ENCODE peak calls at places on chromosomes 13 and 19, in seven cellular contexts. One of them, this sample, is unnamed. For H3K4me1 and H3K9me3, the result is how much of the 10 kb centered on the place peaks cover.

GRCh38 chr13:98050041-98050466 is 92.8 kb upstream of the FARP1 start:
- DNase-seq in left ventricle myocardium inferior: no peak
- DNase-seq in tibial nerve: no peak
- DNase-seq in adipocyte: peak
- DNase-seq in A549: no peak
- DNase-seq in CD8-positive, alpha-beta T cell: no peak
- DNase-seq in suprapubic skin: no peak
- DNase-seq in this sample: peak

GRCh38 chr13:75947448-75947847 is 311.3 kb downstream of the LMO7 start:
- DNase-seq in adipocyte: no peak
- DNase-seq in suprapubic skin: no peak
- DNase-seq in A549: no peak
- DNase-seq in CD8-positive, alpha-beta T cell: no peak
- DNase-seq in left ventricle myocardium inferior: no peak
- DNase-seq in tibial nerve: no peak
- DNase-seq in this sample: no peak

GRCh38 chr13:95882121-95882520 is 171.1 kb downstream of the UGGT2 start:
- DNase-seq in adipocyte: no peak
- DNase-seq in CD8-positive, alpha-beta T cell: no peak
- DNase-seq in A549: no peak
- DNase-seq in left ventricle myocardium inferior: no peak
- DNase-seq in tibial nerve: no peak
- DNase-seq in suprapubic skin: no peak
- DNase-seq in this sample: no peak

GRCh38 chr13:64928704-64929499 is 2301.2 kb downstream of the PCDH9 start:
- DNase-seq in suprapubic skin: no peak
- DNase-seq in left ventricle myocardium inferior: no peak
- DNase-seq in tibial nerve: no peak
- DNase-seq in adipocyte: peak
- DNase-seq in CD8-positive, alpha-beta T cell: no peak
- DNase-seq in A549: no peak
- DNase-seq in this sample: no peak

GRCh38 chr13:93004919-93005318 is 221.7 kb upstream of the GPC6 start:
- DNase-seq in left ventricle myocardium inferior: no peak
- DNase-seq in tibial nerve: no peak
- DNase-seq in A549: no peak
- DNase-seq in CD8-positive, alpha-beta T cell: no peak
- DNase-seq in adipocyte: no peak
- DNase-seq in suprapubic skin: no peak
- DNase-seq in this sample: no peak

GRCh38 chr19:33438987-33439781 is 65.7 kb downstream of the CEBPG start:
- DNase-seq in suprapubic skin: no peak
- DNase-seq in CD8-positive, alpha-beta T cell: no peak
- DNase-seq in A549: no peak
- DNase-seq in tibial nerve: no peak
- DNase-seq in left ventricle myocardium inferior: peak
- DNase-seq in adipocyte: no peak
- DNase-seq in this sample: no peak

GRCh38 chr13:84137292-84137691 is 255.0 kb upstream of the SLITRK1 start:
- DNase-seq in left ventricle myocardium inferior: no peak
- DNase-seq in A549: no peak
- DNase-seq in tibial nerve: no peak
- DNase-seq in CD8-positive, alpha-beta T cell: peak
- DNase-seq in adipocyte: peak
- DNase-seq in suprapubic skin: no peak
- DNase-seq in this sample: no peak

GRCh38 chr19:41607668-41608067 is 19.2 kb downstream of the CEACAM4 start:
- DNase-seq in CD8-positive, alpha-beta T cell: no peak
- DNase-seq in left ventricle myocardium inferior: no peak
- DNase-seq in tibial nerve: no peak
- DNase-seq in suprapubic skin: no peak
- DNase-seq in A549: no peak
- DNase-seq in adipocyte: no peak
- DNase-seq in this sample: no peak

GRCh38 chr19:46442808-46443450 is 14.2 kb upstream of the PNMA8C start:
- DNase-seq in suprapubic skin: no peak
- DNase-seq in A549: peak
- DNase-seq in adipocyte: peak
- DNase-seq in CD8-positive, alpha-beta T cell: no peak
- DNase-seq in tibial nerve: no peak
- DNase-seq in left ventricle myocardium inferior: no peak
- DNase-seq in this sample: peak

GRCh38 chr13:42807866-42808265 is 26.5 kb downstream of the FAM216B start:
- DNase-seq in adipocyte: peak
- DNase-seq in left ventricle myocardium inferior: no peak
- DNase-seq in A549: peak
- DNase-seq in CD8-positive, alpha-beta T cell: no peak
- DNase-seq in suprapubic skin: no peak
- DNase-seq in tibial nerve: no peak
- DNase-seq in this sample: no peak

GRCh38 chr13:41533676-41534075 is 76.3 kb downstream of the RGCC start:
- DNase-seq in suprapubic skin: no peak
- DNase-seq in adipocyte: no peak
- DNase-seq in CD8-positive, alpha-beta T cell: no peak
- DNase-seq in A549: no peak
- DNase-seq in tibial nerve: peak
- DNase-seq in left ventricle myocardium inferior: no peak
- DNase-seq in this sample: no peak

GRCh38 chr19:5305163-5305562 is 35.4 kb downstream of the PTPRS start:
- DNase-seq in suprapubic skin: no peak
- DNase-seq in A549: no peak
- DNase-seq in CD8-positive, alpha-beta T cell: no peak
- DNase-seq in adipocyte: no peak
- DNase-seq in tibial nerve: no peak
- DNase-seq in left ventricle myocardium inferior: no peak
- DNase-seq in this sample: no peak

GRCh38 chr13:51501096-51501495 is 48.3 kb upstream of the INTS6 start:
- DNase-seq in left ventricle myocardium inferior: no peak
- DNase-seq in A549: no peak
- DNase-seq in CD8-positive, alpha-beta T cell: no peak
- DNase-seq in suprapubic skin: no peak
- DNase-seq in adipocyte: no peak
- DNase-seq in tibial nerve: no peak
- DNase-seq in this sample: no peak

GRCh38 chr19:4012092-4012974 is 4.8 kb downstream of the PIAS4 start:
- DNase-seq in left ventricle myocardium inferior: no peak
- DNase-seq in suprapubic skin: no peak
- DNase-seq in CD8-positive, alpha-beta T cell: no peak
- DNase-seq in adipocyte: no peak
- DNase-seq in A549: no peak
- DNase-seq in tibial nerve: no peak
- DNase-seq in this sample: no peak

GRCh38 chr19:4303778-4304508 is 455 bp upstream of the FSD1 start:
- DNase-seq in left ventricle myocardium inferior: no peak
- DNase-seq in tibial nerve: no peak
- DNase-seq in CD8-positive, alpha-beta T cell: no peak
- DNase-seq in suprapubic skin: no peak
- DNase-seq in adipocyte: no peak
- DNase-seq in A549: no peak
- DNase-seq in this sample: no peak

GRCh38 chr19:12779162-12779993 is 4.0 kb upstream of the HOOK2 start:
- DNase-seq in suprapubic skin: no peak
- DNase-seq in left ventricle myocardium inferior: peak
- DNase-seq in tibial nerve: no peak
- DNase-seq in CD8-positive, alpha-beta T cell: no peak
- DNase-seq in A549: no peak
- DNase-seq in adipocyte: peak
- DNase-seq in this sample: no peak

GRCh38 chr19:1991516-1991915 is 24.0 kb downstream of the BTBD2 start:
- DNase-seq in adipocyte: no peak
- DNase-seq in suprapubic skin: peak
- DNase-seq in CD8-positive, alpha-beta T cell: no peak
- DNase-seq in tibial nerve: no peak
- DNase-seq in left ventricle myocardium inferior: no peak
- DNase-seq in A549: no peak
- DNase-seq in this sample: no peak

GRCh38 chr19:41870401-41870873 is 6.6 kb upstream of the CD79A start:
- DNase-seq in tibial nerve: no peak
- DNase-seq in left ventricle myocardium inferior: no peak
- DNase-seq in CD8-positive, alpha-beta T cell: no peak
- DNase-seq in adipocyte: peak
- DNase-seq in suprapubic skin: no peak
- DNase-seq in A549: no peak
- DNase-seq in this sample: no peak

GRCh38 chr13:32824671-32825070 is 191.6 kb upstream of the KL start:
- DNase-seq in A549: peak
- DNase-seq in adipocyte: peak
- DNase-seq in tibial nerve: no peak
- DNase-seq in left ventricle myocardium inferior: no peak
- DNase-seq in suprapubic skin: no peak
- DNase-seq in CD8-positive, alpha-beta T cell: no peak
- DNase-seq in this sample: no peak

GRCh38 chr13:113956571-113956970 is 17.3 kb downstream of the C13orf46 start:
- DNase-seq in CD8-positive, alpha-beta T cell: no peak
- DNase-seq in tibial nerve: no peak
- DNase-seq in adipocyte: no peak
- DNase-seq in A549: no peak
- DNase-seq in left ventricle myocardium inferior: no peak
- DNase-seq in suprapubic skin: no peak
- DNase-seq in this sample: no peak

GRCh38 chr19:868458-869244 is 9.2 kb downstream of the CFD start:
- DNase-seq in tibial nerve: no peak
- DNase-seq in A549: no peak
- DNase-seq in left ventricle myocardium inferior: no peak
- DNase-seq in CD8-positive, alpha-beta T cell: no peak
- DNase-seq in suprapubic skin: no peak
- DNase-seq in adipocyte: no peak
- DNase-seq in this sample: no peak

GRCh38 chr19:871446-872265 is 12.2 kb downstream of the CFD start:
- DNase-seq in left ventricle myocardium inferior: no peak
- DNase-seq in tibial nerve: no peak
- DNase-seq in A549: no peak
- DNase-seq in suprapubic skin: no peak
- DNase-seq in adipocyte: peak
- DNase-seq in CD8-positive, alpha-beta T cell: no peak
- DNase-seq in this sample: no peak

GRCh38 chr19:870963-871401 is 11.5 kb downstream of the CFD start:
- DNase-seq in suprapubic skin: no peak
- DNase-seq in tibial nerve: no peak
- DNase-seq in CD8-positive, alpha-beta T cell: no peak
- DNase-seq in left ventricle myocardium inferior: peak
- DNase-seq in A549: no peak
- DNase-seq in adipocyte: no peak
- DNase-seq in this sample: peak

GRCh38 chr19:869245-870177 is 10.0 kb downstream of the CFD start:
- DNase-seq in left ventricle myocardium inferior: peak
- DNase-seq in adipocyte: peak
- DNase-seq in CD8-positive, alpha-beta T cell: no peak
- DNase-seq in A549: peak
- DNase-seq in suprapubic skin: no peak
- DNase-seq in tibial nerve: peak
- DNase-seq in this sample: no peak

DNA sequence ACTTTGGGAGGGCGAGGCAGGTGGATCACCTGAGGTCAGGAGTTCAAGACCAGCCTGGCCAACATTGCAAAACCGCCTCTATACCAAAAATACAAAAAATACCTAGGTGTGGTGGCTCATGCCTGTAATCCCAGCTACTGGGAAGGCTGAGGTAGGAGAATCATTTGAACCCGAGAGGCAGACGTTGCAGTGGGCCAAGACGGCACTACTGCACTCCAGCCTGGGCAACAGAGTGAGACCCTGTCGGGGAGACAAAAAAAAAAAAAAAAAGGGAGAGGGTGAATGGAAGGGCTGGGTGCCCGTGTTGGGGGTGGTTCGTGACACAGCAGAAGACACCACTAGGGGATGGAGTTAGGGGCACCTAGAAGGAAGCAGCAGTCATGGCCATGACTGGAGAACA is 10.8 kb downstream of the CFD start:
- DNase-seq in CD8-positive, alpha-beta T cell: no peak
- DNase-seq in A549: no peak
- DNase-seq in tibial nerve: no peak
- DNase-seq in adipocyte: no peak
- DNase-seq in left ventricle myocardium inferior: no peak
- DNase-seq in suprapubic skin: no peak
- DNase-seq in this sample: no peak
- H3K4me1 ChIP-seq in CD8-positive, alpha-beta T cell: under half
- H3K4me1 ChIP-seq in A549: under half
- H3K4me1 ChIP-seq in tibial nerve: under half
- H3K4me1 ChIP-seq in adipocyte: under half
- H3K4me1 ChIP-seq in left ventricle myocardium inferior: under half
- H3K4me1 ChIP-seq in suprapubic skin: under half
- H3K4me1 ChIP-seq in this sample: under half

GRCh38 chr19:52474351-52475127 is 21.2 kb downstream of the ZNF578 start:
- DNase-seq in adipocyte: no peak
- DNase-seq in tibial nerve: no peak
- DNase-seq in suprapubic skin: no peak
- DNase-seq in CD8-positive, alpha-beta T cell: no peak
- DNase-seq in left ventricle myocardium inferior: no peak
- DNase-seq in A549: no peak
- DNase-seq in this sample: no peak
- H3K9me3 ChIP-seq in adipocyte: half or more
- H3K9me3 ChIP-seq in tibial nerve: half or more
- H3K9me3 ChIP-seq in suprapubic skin: half or more
- H3K9me3 ChIP-seq in CD8-positive, alpha-beta T cell: half or more
- H3K9me3 ChIP-seq in left ventricle myocardium inferior: half or more
- H3K9me3 ChIP-seq in A549: half or more
- H3K9me3 ChIP-seq in this sample: under half

DNA sequence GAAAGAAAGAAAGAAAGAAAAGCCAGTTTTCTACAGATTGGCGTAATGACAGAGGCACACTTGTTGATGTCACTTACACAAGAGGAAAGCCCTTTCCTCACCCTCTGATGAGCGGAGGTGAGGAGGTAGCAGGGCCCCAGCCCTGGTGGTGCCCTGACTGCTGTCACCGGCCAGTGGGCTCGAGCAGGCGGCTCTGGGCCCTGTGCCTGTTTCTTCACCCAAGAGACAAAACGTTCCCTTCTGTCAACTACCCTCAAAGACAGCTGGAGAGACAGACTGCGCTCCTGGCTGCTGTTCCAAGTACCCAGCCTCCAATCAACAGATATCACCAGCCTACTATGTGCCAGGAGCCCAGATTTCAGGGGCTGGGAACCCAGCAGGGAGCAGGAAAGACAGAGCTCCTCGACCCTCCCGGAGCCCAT is 10.1 kb downstream of the EPS15L1 start:
- DNase-seq in suprapubic skin: no peak
- DNase-seq in adipocyte: no peak
- DNase-seq in tibial nerve: no peak
- DNase-seq in CD8-positive, alpha-beta T cell: no peak
- DNase-seq in left ventricle myocardium inferior: peak
- DNase-seq in A549: no peak
- DNase-seq in this sample: peak
- H3K4me1 ChIP-seq in suprapubic skin: half or more
- H3K4me1 ChIP-seq in adipocyte: under half
- H3K4me1 ChIP-seq in tibial nerve: half or more
- H3K4me1 ChIP-seq in CD8-positive, alpha-beta T cell: under half
- H3K4me1 ChIP-seq in left ventricle myocardium inferior: half or more
- H3K4me1 ChIP-seq in A549: under half
- H3K4me1 ChIP-seq in this sample: half or more

DNA sequence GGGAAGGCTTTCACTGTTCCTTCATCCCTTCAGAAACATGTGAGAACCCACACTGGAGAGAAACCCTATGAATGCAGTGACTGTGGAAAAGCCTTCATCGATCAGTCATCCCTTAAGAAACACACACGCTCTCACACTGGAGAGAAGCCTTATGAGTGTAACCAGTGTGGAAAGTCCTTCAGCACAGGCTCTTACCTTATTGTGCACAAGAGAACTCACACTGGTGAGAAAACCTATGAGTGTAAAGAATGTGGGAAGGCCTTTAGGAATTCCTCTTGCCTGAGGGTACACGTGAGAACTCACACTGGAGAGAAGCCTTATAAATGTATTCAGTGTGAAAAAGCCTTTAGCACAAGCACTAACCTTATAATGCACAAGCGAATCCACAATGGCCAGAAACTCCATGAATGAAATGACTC is 18.6 kb downstream of the ZNF177 start:
- DNase-seq in suprapubic skin: no peak
- DNase-seq in left ventricle myocardium inferior: no peak
- DNase-seq in adipocyte: no peak
- DNase-seq in A549: no peak
- DNase-seq in tibial nerve: no peak
- DNase-seq in CD8-positive, alpha-beta T cell: no peak
- DNase-seq in this sample: no peak
- H3K9me3 ChIP-seq in suprapubic skin: half or more
- H3K9me3 ChIP-seq in left ventricle myocardium inferior: half or more
- H3K9me3 ChIP-seq in adipocyte: half or more
- H3K9me3 ChIP-seq in A549: half or more
- H3K9me3 ChIP-seq in tibial nerve: half or more
- H3K9me3 ChIP-seq in CD8-positive, alpha-beta T cell: half or more
- H3K9me3 ChIP-seq in this sample: under half

This sample was measured in thyroid gland.